ENCODE peak calls at places on chromosomes 13 and 19, in seven cellular contexts. I is GM23248, P is psoas muscle, D is cardiac muscle cell, U is foreskin fibroblast, N is A549, W is astrocyte. A is an unnamed sample.
A peak's percentile ranks its signal among the peaks of the same experiment; 100 is the strongest.

GRCh38 chr13:52411629-52412028 is 5.7 kb upstream of the THSD1 start:
- DNase-seq in I (peak; percentile 76), D (no peak), W (peak; percentile 38), U (peak; percentile 72), P (no peak), N (peak; percentile 55), A (no peak)

GRCh38 chr19:1767464-1767933 is 14.2 kb downstream of the ONECUT3 start:
- DNase-seq in P (no peak), N (peak; percentile 71), W (no peak), D (peak; percentile 31), I (peak; percentile 37), U (no peak), A (peak; percentile 78)

GRCh38 chr19:33771308-33772101 is 25.2 kb upstream of the KCTD15 start:
- DNase-seq in I (peak; percentile 73), W (no peak), D (peak; percentile 78), N (peak; percentile 94), U (peak; percentile 39), P (peak; percentile 82), A (peak; percentile 65)

GRCh38 chr19:40089462-40089861 is 1.3 kb downstream of the ZNF780A start:
- DNase-seq in P (no peak), W (peak; percentile 80), I (peak; percentile 49), N (no peak), D (peak; percentile 75), U (no peak), A (no peak)

GRCh38 chr13:67299731-67300130 is 69.6 kb upstream of the PCDH9 start:
- DNase-seq in I (peak; percentile 34), W (peak; percentile 59), N (no peak), P (no peak), D (peak; percentile 19), U (peak; percentile 37), A (no peak)

GRCh38 chr19:7216373-7216902 is 77.8 kb downstream of the INSR start:
- DNase-seq in I (no peak), P (no peak), W (no peak), U (no peak), N (no peak), D (no peak), A (no peak)

GRCh38 chr13:77492982-77493381 is 42.5 kb upstream of the SCEL start:
- DNase-seq in N (no peak), I (peak; percentile 51), D (peak; percentile 42), W (peak; percentile 28), P (no peak), U (peak; percentile 19), A (peak; percentile 42)

GRCh38 chr13:105820415-105820814 is 715.0 kb downstream of the EFNB2 start:
- DNase-seq in U (no peak), W (no peak), P (no peak), D (no peak), I (no peak), N (no peak), A (no peak)

GRCh38 chr13:113091211-113091771 is 14.3 kb upstream of the F7 start:
- DNase-seq in I (no peak), W (no peak), D (no peak), N (no peak), P (peak; percentile 49), U (no peak), A (no peak)

GRCh38 chr19:48950159-48950558 is 4.5 kb upstream of the BAX start:
- DNase-seq in N (no peak), D (no peak), I (no peak), W (no peak), P (no peak), U (no peak), A (no peak)

GRCh38 chr13:25153736-25154135 is 18.4 kb downstream of the AMER2 start:
- DNase-seq in W (no peak), U (no peak), D (no peak), I (no peak), P (no peak), N (no peak), A (no peak)

GRCh38 chr19:18457478-18458331 is 19.8 kb upstream of the ISYNA1 start:
- DNase-seq in U (no peak), N (no peak), I (no peak), P (no peak), D (no peak), W (no peak), A (no peak)

GRCh38 chr13:108780706-108781105 is 151.3 kb downstream of the MYO16 start:
- DNase-seq in P (no peak), U (no peak), W (no peak), N (no peak), I (no peak), D (no peak), A (no peak)

GRCh38 chr19:47239152-47239551 is 8.2 kb upstream of the BBC3 start:
- DNase-seq in D (no peak), U (no peak), I (peak; percentile 29), W (no peak), N (no peak), P (no peak), A (peak; percentile 53)

GRCh38 chr13:96091164-96091931 is 1.4 kb downstream of the HS6ST3 start:
- DNase-seq in W (no peak), I (peak; percentile 11), P (no peak), N (no peak), D (peak; percentile 7), U (peak; percentile 2), A (no peak)

DNA sequence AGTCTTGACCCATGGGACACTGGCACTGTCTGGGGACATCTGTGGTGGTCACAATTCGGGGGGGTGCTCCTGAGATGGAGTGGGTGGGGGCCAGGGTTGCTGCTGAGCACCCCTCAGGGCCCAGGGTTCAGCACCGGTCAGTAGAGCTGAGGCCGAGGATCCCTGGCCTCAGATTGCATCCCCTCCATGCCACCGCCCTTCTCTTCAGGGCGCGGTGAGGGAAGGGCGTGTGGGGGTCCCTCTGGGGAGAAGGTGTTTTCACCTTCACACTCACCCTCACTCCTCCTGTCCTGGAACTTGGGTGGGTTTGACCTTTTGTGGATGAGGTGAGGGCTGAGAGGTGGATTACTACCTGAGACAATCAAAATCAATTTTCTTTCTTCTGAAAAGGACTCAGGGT is 13.5 kb downstream of the GNA11 start:
- DNase-seq in N (no peak), P (no peak), U (no peak), W (no peak), D (no peak), I (no peak), A (no peak)
- H3K4me3 ChIP-seq in N (no peak overlapping the region), P (no peak overlapping the region), U (no peak overlapping the region), W (no peak overlapping the region), D (no peak overlapping the region), I (no peak overlapping the region), A (no peak overlapping the region)

GRCh38 chr19:36258028-36258875 is 43.3 kb downstream of the ZNF146 start:
- DNase-seq in P (no peak), N (no peak), W (no peak), U (no peak), D (no peak), I (no peak), A (no peak)

GRCh38 chr19:36257512-36257876 is 42.6 kb downstream of the ZNF146 start:
- DNase-seq in P (peak; percentile 48), D (peak; percentile 12), I (peak; percentile 26), U (no peak), W (no peak), N (no peak), A (no peak)

GRCh38 chr19:36256064-36256463 is 41.2 kb downstream of the ZNF146 start:
- DNase-seq in U (no peak), P (no peak), W (no peak), N (no peak), D (no peak), I (no peak), A (no peak)

GRCh38 chr19:36255316-36255715 is 40.4 kb downstream of the ZNF146 start:
- DNase-seq in I (no peak), N (no peak), U (no peak), D (no peak), W (no peak), P (no peak), A (no peak)

DNA sequence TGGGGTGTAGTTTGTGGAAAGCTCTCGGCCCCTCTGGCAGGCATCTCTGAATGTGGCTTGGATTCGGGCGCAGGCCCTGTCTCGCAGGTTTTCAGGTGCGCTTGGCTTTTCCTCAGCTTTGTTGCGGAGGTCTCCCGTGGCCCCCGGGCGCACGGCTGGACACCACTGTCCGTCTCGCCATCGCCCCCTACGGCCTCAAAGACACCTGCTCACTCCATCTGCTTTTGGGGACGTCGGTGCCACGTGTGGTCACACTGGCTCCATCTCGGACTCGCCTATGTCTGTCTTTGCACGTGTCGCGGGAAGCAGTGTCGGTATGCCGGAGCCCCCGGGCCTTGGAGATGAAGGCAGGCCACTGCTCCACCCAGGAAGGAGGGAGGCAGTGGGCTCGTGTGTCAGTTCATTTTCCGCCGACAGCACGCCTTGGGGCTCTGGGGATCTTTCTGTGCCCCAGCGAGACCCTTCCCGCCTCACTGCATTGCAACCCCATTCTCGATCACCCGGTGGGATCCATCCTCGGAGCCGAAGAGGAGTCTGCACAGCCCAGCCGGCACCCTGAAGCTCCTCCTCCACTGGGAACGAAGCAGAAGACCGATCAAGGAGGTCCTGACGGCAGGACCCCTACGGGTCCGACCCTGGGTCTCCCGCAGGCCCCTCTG is 42.1 kb downstream of the ZNF146 start:
- DNase-seq in P (no peak), W (no peak), N (no peak), I (no peak), D (no peak), U (no peak), A (no peak)
- H3K4me3 ChIP-seq in P (peak overlapping the region; percentile 59), W (peak overlapping the region; percentile 23), N (no peak overlapping the region), I (peak overlapping the region; percentile 72), D (no peak overlapping the region), U (no peak overlapping the region), A (no peak overlapping the region)

GRCh38 chr13:44371421-44371820 is 2.2 kb upstream of the SERP2 start:
- DNase-seq in I (no peak), U (no peak), D (no peak), P (no peak), W (no peak), N (no peak), A (no peak)

GRCh38 chr13:44368599-44369368 is 4.8 kb upstream of the SERP2 start:
- DNase-seq in N (no peak), I (no peak), P (no peak), U (no peak), W (no peak), D (no peak), A (no peak)

GRCh38 chr13:44373601-44374347 is at the start of gene SERP2:
- DNase-seq in I (peak; percentile 43), W (peak; percentile 17), P (peak; percentile 62), N (no peak), U (no peak), D (peak; percentile 50), A (no peak)

GRCh38 chr13:44374348-44374712 is 706 bp downstream of the SERP2 start:
- DNase-seq in I (no peak), W (no peak), P (no peak), D (no peak), U (no peak), N (no peak), A (no peak)

GRCh38 chr13:44373247-44373600 is 400 bp upstream of the SERP2 start:
- DNase-seq in W (no peak), I (no peak), P (no peak), N (no peak), U (no peak), D (no peak), A (no peak)
- H3K4me3 ChIP-seq in W (peak overlapping the region; percentile 69), I (peak overlapping the region; percentile 76), P (peak overlapping the region; percentile 80), N (no peak overlapping the region), U (peak overlapping the region; percentile 56), D (peak overlapping the region; percentile 41), A (no peak overlapping the region)

DNA sequence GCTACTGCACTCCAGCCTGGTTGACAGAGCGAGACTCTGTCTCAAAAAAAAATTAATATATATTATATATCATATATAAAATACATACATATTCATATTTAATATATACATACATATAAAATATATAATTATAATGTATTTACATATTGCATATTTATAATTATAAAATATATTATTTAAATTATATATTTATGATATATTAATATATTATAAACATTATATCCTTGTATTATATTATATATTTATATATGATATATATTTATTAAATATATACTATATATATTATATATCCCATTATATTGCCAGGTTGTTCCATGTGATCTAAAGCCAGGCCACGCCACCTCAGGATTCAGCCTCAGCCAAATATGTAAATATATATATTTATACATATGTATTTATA is 9.7 kb downstream of the BRME1 start:
- DNase-seq in D (no peak), I (no peak), U (no peak), N (no peak), W (no peak), P (no peak), A (no peak)
- H3K4me3 ChIP-seq in D (no peak overlapping the region), I (no peak overlapping the region), U (no peak overlapping the region), N (no peak overlapping the region), W (no peak overlapping the region), P (no peak overlapping the region), A (no peak overlapping the region)

A was measured in NB4.